ENCODE peak calls at places on chromosomes 6 and 20, in four cellular contexts. G is HFF-Myc, Y is RWPE1, A is HepG2. Q is an unnamed sample.

GRCh38 chr6:119799633-119800032 is 450.1 kb upstream of the MAN1A1 start:
- DNase-seq in Y (no peak), A (no peak), G (no peak), Q (no peak)

GRCh38 chr6:165184192-165184979 is 125.0 kb downstream of the C6orf118 start:
- DNase-seq in G (no peak), Y (no peak), A (no peak), Q (peak)

GRCh38 chr6:39952170-39952569 is 17.9 kb upstream of the MOCS1 start:
- DNase-seq in Y (no peak), A (no peak), G (no peak), Q (no peak)

GRCh38 chr6:43436577-43437282 is 9.4 kb downstream of the ABCC10 start:
- DNase-seq in G (peak), Y (peak), A (peak), Q (no peak)

GRCh38 chr6:34385793-34386195 is 6.7 kb downstream of the NUDT3 start:
- DNase-seq in A (peak), G (no peak), Y (no peak), Q (no peak)

GRCh38 chr6:1468126-1468525 is 78.8 kb downstream of the FOXF2 start:
- DNase-seq in A (no peak), Y (no peak), G (no peak), Q (no peak)

GRCh38 chr6:106451419-106451818 is 90.9 kb downstream of the CRYBG1 start:
- DNase-seq in Y (no peak), A (no peak), G (no peak), Q (no peak)

GRCh38 chr6:167811689-167812487 is 14.8 kb upstream of the AFDN start:
- DNase-seq in Y (no peak), A (no peak), G (no peak), Q (no peak)

GRCh38 chr20:54549523-54550326 is 74.3 kb downstream of the DOK5 start:
- DNase-seq in G (no peak), A (no peak), Y (no peak), Q (no peak)

GRCh38 chr6:106759112-106759511 is 129.7 kb downstream of the QRSL1 start:
- DNase-seq in Y (no peak), G (no peak), A (no peak), Q (no peak)

GRCh38 chr20:49818810-49819209 is 6.2 kb downstream of the SLC9A8 start:
- DNase-seq in Y (no peak), A (no peak), G (no peak), Q (no peak)

GRCh38 chr6:52503853-52504777 is 72.7 kb downstream of the TRAM2 start:
- DNase-seq in Y (peak), G (no peak), A (no peak), Q (peak)

GRCh38 chr6:19415605-19416326 is 421.4 kb upstream of the ID4 start:
- DNase-seq in A (no peak), Y (peak), G (no peak), Q (no peak)

GRCh38 chr20:59027746-59028320 is 4.3 kb downstream of the ATP5F1E start:
- DNase-seq in Y (no peak), A (no peak), G (no peak), Q (no peak)

GRCh38 chr6:20943036-20943627 is 408.9 kb downstream of the CDKAL1 start:
- DNase-seq in Y (no peak), G (no peak), A (no peak), Q (no peak)

GRCh38 chr6:139909992-139910391 is 535.5 kb upstream of the CITED2 start:
- DNase-seq in A (no peak), G (no peak), Y (no peak), Q (no peak)

GRCh38 chr20:63747622-63748355 is 8.2 kb downstream of the SLC2A4RG start:
- DNase-seq in A (no peak), G (no peak), Y (no peak), Q (no peak)

GRCh38 chr20:62572980-62573379 is 69.3 kb upstream of the SLCO4A1 start:
- DNase-seq in G (no peak), A (no peak), Y (no peak), Q (no peak)

GRCh38 chr6:158854214-158855101 is 35.3 kb upstream of the EZR start:
- DNase-seq in Y (no peak), A (peak), G (no peak), Q (peak)

DNA sequence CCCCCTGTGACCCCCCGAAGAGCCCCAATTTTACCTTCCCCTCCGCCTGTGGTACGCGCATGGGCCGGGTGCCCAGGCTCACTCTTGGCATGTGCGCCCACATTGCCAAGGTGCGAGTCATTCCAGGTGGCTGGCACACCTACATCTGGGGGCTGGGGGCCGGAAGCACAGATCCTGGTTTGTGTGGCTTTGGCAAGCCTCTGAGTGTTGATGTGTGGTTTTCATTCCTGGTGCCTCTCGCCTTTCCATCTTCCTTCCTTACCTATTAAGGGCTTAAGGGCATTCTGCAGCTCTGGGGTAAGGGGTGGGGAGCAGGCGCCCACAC is 380 bp upstream of the RNF39 start:
- DNase-seq in Y (peak), G (no peak), A (no peak), Q (peak)
- TF ChIP-seq CTCF in Y (peak), G (no peak), A (no peak), Q (no peak)

DNA sequence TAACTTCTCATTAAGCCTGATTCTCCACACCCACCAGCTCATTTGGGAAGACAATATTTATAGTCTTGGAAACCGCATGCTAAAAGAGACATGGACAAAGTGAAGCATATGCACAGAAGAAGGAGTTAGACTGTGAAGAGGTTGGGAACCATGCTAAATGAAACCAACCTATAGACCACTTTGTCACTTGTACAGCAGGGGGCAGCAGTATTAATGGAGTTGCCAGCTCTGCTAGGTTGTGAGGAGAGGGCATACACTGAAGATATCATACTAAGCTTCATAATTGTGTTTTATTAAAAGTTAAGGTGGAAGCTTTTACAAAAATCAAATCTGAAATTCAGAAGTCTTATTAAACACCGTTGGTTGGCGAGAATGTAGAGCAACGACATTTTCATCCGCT is 38.3 kb upstream of the HMGCLL1 start:
- DNase-seq in Y (peak), G (peak), A (peak), Q (no peak)
- TF ChIP-seq CTCF in Y (peak), G (peak), A (peak), Q (no peak)

DNA sequence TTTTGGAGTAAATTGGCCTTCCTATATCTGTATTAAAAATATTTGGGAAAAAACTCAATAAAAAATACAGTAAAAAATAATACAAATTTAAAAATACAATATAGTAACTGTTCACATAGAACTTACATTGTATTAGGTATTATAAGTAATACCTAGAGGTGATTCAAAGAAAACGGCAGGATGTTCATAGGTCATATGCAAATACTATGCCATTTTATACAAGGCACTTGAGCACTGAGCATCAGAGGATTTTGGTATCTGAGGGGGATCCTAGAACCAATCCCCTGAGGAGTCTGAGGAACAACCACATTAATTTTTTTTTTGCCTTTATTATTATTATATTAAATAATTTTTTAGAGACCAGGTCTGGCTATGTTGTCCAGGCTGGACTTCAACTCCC is 41.7 kb downstream of the RNGTT start:
- DNase-seq in G (no peak), A (no peak), Y (no peak), Q (no peak)
- TF ChIP-seq CTCF in G (no peak), A (no peak), Y (no peak), Q (no peak)

DNA sequence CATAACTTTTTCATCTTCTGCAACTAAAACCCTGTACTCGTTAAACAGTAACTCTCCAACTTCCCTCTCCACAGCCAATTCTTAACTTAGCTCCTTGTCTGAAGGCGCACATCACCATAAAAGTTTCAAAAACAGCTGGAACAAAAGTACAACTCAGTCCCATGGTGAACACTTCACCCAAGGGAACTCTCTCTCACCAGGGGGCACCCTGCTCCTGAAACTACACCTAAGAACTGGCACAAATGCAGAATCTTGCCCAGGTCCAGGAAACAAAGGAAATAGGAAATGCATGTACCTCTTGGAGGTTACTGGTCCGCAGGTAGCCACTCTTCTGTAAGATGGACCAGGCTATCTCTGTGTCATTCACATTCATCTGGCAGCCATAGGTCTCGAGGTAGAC is 6.6 kb downstream of the CDK5RAP1 start:
- DNase-seq in A (peak), G (no peak), Y (no peak), Q (no peak)
- TF ChIP-seq CTCF in A (peak), G (peak), Y (no peak), Q (no peak)

GRCh38 chr6:35954335-35954734 is 33.4 kb upstream of the SRPK1 start:
- DNase-seq in A (no peak), G (no peak), Y (no peak), Q (no peak)

GRCh38 chr6:35943390-35943789 is 22.5 kb upstream of the SRPK1 start:
- DNase-seq in Y (no peak), G (no peak), A (no peak), Q (no peak)

GRCh38 chr6:35945650-35946025 is 24.7 kb upstream of the SRPK1 start:
- DNase-seq in A (no peak), Y (no peak), G (no peak), Q (no peak)

DNA sequence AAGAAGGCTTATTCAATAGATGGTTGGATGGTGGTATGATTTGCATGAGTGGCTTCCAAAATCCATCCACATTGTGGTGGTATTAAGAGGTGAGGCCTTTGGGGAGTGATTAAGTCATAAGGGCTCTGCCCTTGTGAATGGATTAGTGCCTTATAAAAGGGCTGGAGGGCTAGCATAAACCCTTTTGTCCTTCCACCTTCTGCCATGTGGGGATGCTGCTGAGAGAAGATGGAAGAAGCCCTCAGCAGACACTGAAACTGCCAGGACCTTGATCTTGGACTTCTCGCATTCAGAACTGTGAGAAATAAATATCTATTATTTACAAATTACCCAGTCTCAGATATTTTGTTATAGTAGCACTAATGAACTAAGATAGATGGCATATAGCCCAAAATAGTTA is 27.8 kb upstream of the SRPK1 start:
- DNase-seq in A (peak), G (no peak), Y (no peak), Q (no peak)
- TF ChIP-seq CTCF in A (peak), G (peak), Y (no peak), Q (no peak)

DNA sequence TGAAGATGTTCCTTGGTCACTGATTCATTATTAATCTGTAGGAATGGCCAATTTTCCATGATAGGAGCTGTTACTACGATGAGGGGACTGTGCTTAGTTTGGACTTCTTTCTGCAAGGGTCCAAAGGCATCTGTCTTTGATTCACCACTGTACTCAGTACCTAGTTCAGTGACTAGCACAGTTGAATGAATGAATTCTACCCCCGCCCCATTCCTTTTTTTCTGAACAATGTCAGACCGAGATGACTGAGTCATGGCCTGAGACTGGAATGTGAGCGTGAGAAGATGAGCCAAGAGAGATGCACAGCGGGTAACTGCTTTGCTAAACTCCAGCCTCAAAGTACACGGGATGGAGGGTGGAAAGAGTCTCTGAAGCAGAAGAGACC is 419 bp upstream of the SNHG17 start:
- DNase-seq in G (no peak), Y (no peak), A (no peak), Q (no peak)
- TF ChIP-seq CTCF in G (no peak), Y (peak), A (no peak), Q (no peak)

DNA sequence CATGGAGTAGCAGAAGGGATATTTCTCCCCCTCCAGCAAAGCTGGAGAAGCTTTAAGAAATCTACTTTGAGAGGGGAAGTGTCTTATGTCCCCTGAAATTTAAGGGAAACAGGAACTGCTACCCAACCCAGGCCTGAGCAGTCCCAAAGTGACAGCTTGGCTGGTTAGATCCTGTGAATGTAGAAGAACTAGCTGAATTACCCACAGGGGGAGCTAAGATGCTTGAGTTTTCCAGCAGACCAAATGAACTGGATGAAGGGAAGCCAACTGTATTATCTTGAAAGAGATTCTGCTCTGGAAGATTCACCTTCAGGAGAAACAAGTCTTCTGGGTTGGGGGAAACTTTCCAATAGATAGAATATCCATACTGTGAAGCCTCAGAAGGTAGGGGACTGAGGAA is 303.3 kb upstream of the MMS22L start:
- DNase-seq in Y (no peak), G (no peak), A (peak), Q (no peak)
- TF ChIP-seq CTCF in Y (no peak), G (no peak), A (peak), Q (no peak)